ENCODE peak calls at places on chromosomes 5 and 9, in five cellular contexts. One of them, this sample, is unnamed.
A peak's percentile ranks its signal among the peaks of the same experiment; 100 is the strongest.

GRCh38 chr5:140780512-140780911 is 5.4 kb upstream of the PCDHA1 start:
- DNase-seq in type B pancreatic cell: no peak
- DNase-seq in endothelial cell: no peak
- DNase-seq in C1 segment of cervical spinal cord: no peak
- DNase-seq in activated T-cell treated with anti-CD3 and anti-CD28 coated beads for 1 hour: no peak
- DNase-seq in this sample: no peak

GRCh38 chr5:59090323-59090722 is 507.4 kb downstream of the RAB3C start:
- DNase-seq in type B pancreatic cell: no peak
- DNase-seq in C1 segment of cervical spinal cord: no peak
- DNase-seq in activated T-cell treated with anti-CD3 and anti-CD28 coated beads for 1 hour: no peak
- DNase-seq in endothelial cell: no peak
- DNase-seq in this sample: no peak

GRCh38 chr9:14079440-14079839 is 234.5 kb downstream of the NFIB start:
- DNase-seq in activated T-cell treated with anti-CD3 and anti-CD28 coated beads for 1 hour: no peak
- DNase-seq in endothelial cell: no peak
- DNase-seq in C1 segment of cervical spinal cord: no peak
- DNase-seq in type B pancreatic cell: no peak
- DNase-seq in this sample: no peak

GRCh38 chr5:173868096-173868879 is 19.9 kb upstream of the CPEB4 start:
- DNase-seq in endothelial cell: no peak
- DNase-seq in activated T-cell treated with anti-CD3 and anti-CD28 coated beads for 1 hour: no peak
- DNase-seq in C1 segment of cervical spinal cord: no peak
- DNase-seq in type B pancreatic cell: no peak
- DNase-seq in this sample: no peak

GRCh38 chr9:130950039-130950311 is 10.9 kb upstream of the FIBCD1 start:
- DNase-seq in type B pancreatic cell: no peak
- DNase-seq in activated T-cell treated with anti-CD3 and anti-CD28 coated beads for 1 hour: no peak
- DNase-seq in C1 segment of cervical spinal cord: no peak
- DNase-seq in endothelial cell: no peak
- DNase-seq in this sample: no peak

GRCh38 chr9:89178162-89179120 is at the start of gene SHC3:
- DNase-seq in endothelial cell: peak; percentile 26
- DNase-seq in C1 segment of cervical spinal cord: no peak
- DNase-seq in type B pancreatic cell: no peak
- DNase-seq in activated T-cell treated with anti-CD3 and anti-CD28 coated beads for 1 hour: no peak
- DNase-seq in this sample: peak; percentile 70

GRCh38 chr5:100777680-100778281 is 125.3 kb downstream of the ST8SIA4 start:
- DNase-seq in activated T-cell treated with anti-CD3 and anti-CD28 coated beads for 1 hour: no peak
- DNase-seq in type B pancreatic cell: no peak
- DNase-seq in C1 segment of cervical spinal cord: no peak
- DNase-seq in endothelial cell: no peak
- DNase-seq in this sample: no peak

GRCh38 chr5:171520300-171521170 is 101.1 kb downstream of the FGF18 start:
- DNase-seq in type B pancreatic cell: no peak
- DNase-seq in endothelial cell: peak; percentile 46
- DNase-seq in C1 segment of cervical spinal cord: no peak
- DNase-seq in activated T-cell treated with anti-CD3 and anti-CD28 coated beads for 1 hour: no peak
- DNase-seq in this sample: peak; percentile 33

GRCh38 chr9:126403451-126403850 is 76.8 kb downstream of the MVB12B start:
- DNase-seq in endothelial cell: no peak
- DNase-seq in C1 segment of cervical spinal cord: no peak
- DNase-seq in type B pancreatic cell: no peak
- DNase-seq in activated T-cell treated with anti-CD3 and anti-CD28 coated beads for 1 hour: no peak
- DNase-seq in this sample: no peak

GRCh38 chr5:133941456-133942196 is 26.8 kb downstream of the C5orf15 start:
- DNase-seq in endothelial cell: no peak
- DNase-seq in activated T-cell treated with anti-CD3 and anti-CD28 coated beads for 1 hour: no peak
- DNase-seq in C1 segment of cervical spinal cord: no peak
- DNase-seq in type B pancreatic cell: no peak
- DNase-seq in this sample: no peak

GRCh38 chr9:97806721-97807120 is 46.3 kb upstream of the FOXE1 start:
- DNase-seq in type B pancreatic cell: no peak
- DNase-seq in C1 segment of cervical spinal cord: no peak
- DNase-seq in endothelial cell: no peak
- DNase-seq in activated T-cell treated with anti-CD3 and anti-CD28 coated beads for 1 hour: no peak
- DNase-seq in this sample: no peak

GRCh38 chr5:113003763-113004162 is 27.2 kb downstream of the DCP2 start:
- DNase-seq in type B pancreatic cell: no peak
- DNase-seq in C1 segment of cervical spinal cord: no peak
- DNase-seq in activated T-cell treated with anti-CD3 and anti-CD28 coated beads for 1 hour: no peak
- DNase-seq in endothelial cell: no peak
- DNase-seq in this sample: no peak

GRCh38 chr9:132973713-132974112 is 4.8 kb upstream of the GFI1B start:
- DNase-seq in endothelial cell: no peak
- DNase-seq in type B pancreatic cell: no peak
- DNase-seq in activated T-cell treated with anti-CD3 and anti-CD28 coated beads for 1 hour: no peak
- DNase-seq in C1 segment of cervical spinal cord: no peak
- DNase-seq in this sample: peak; percentile 62

GRCh38 chr9:109176386-109176785 is 9.3 kb upstream of the FRRS1L start:
- DNase-seq in activated T-cell treated with anti-CD3 and anti-CD28 coated beads for 1 hour: no peak
- DNase-seq in C1 segment of cervical spinal cord: no peak
- DNase-seq in type B pancreatic cell: no peak
- DNase-seq in endothelial cell: no peak
- DNase-seq in this sample: no peak

GRCh38 chr5:146291421-146292074 is 47.1 kb upstream of the POU4F3 start:
- DNase-seq in type B pancreatic cell: no peak
- DNase-seq in endothelial cell: peak; percentile 21
- DNase-seq in C1 segment of cervical spinal cord: no peak
- DNase-seq in activated T-cell treated with anti-CD3 and anti-CD28 coated beads for 1 hour: no peak
- DNase-seq in this sample: peak; percentile 56

GRCh38 chr5:1285883-1286291 is 9.0 kb downstream of the TERT start:
- DNase-seq in activated T-cell treated with anti-CD3 and anti-CD28 coated beads for 1 hour: no peak
- DNase-seq in C1 segment of cervical spinal cord: no peak
- DNase-seq in type B pancreatic cell: peak; percentile 67
- DNase-seq in endothelial cell: no peak
- DNase-seq in this sample: no peak

GRCh38 chr5:14983666-14984441 is 112.3 kb upstream of the ANKH start:
- DNase-seq in C1 segment of cervical spinal cord: no peak
- DNase-seq in activated T-cell treated with anti-CD3 and anti-CD28 coated beads for 1 hour: peak; percentile 4
- DNase-seq in type B pancreatic cell: no peak
- DNase-seq in endothelial cell: no peak
- DNase-seq in this sample: no peak

GRCh38 chr5:108753331-108753730 is 5.6 kb downstream of the FER start:
- DNase-seq in C1 segment of cervical spinal cord: no peak
- DNase-seq in endothelial cell: no peak
- DNase-seq in activated T-cell treated with anti-CD3 and anti-CD28 coated beads for 1 hour: no peak
- DNase-seq in type B pancreatic cell: no peak
- DNase-seq in this sample: no peak

GRCh38 chr5:126865299-126865698 is 88.4 kb downstream of the LMNB1 start:
- DNase-seq in C1 segment of cervical spinal cord: no peak
- DNase-seq in endothelial cell: no peak
- DNase-seq in activated T-cell treated with anti-CD3 and anti-CD28 coated beads for 1 hour: no peak
- DNase-seq in type B pancreatic cell: no peak
- DNase-seq in this sample: no peak

GRCh38 chr9:105245720-105246161 is 1.3 kb downstream of the SLC44A1 start:
- DNase-seq in C1 segment of cervical spinal cord: no peak
- DNase-seq in type B pancreatic cell: no peak
- DNase-seq in activated T-cell treated with anti-CD3 and anti-CD28 coated beads for 1 hour: no peak
- DNase-seq in endothelial cell: no peak
- DNase-seq in this sample: no peak

GRCh38 chr5:74248576-74248975 is 392.0 kb downstream of the ENC1 start:
- DNase-seq in C1 segment of cervical spinal cord: no peak
- DNase-seq in type B pancreatic cell: no peak
- DNase-seq in endothelial cell: no peak
- DNase-seq in activated T-cell treated with anti-CD3 and anti-CD28 coated beads for 1 hour: no peak
- DNase-seq in this sample: no peak

GRCh38 chr5:2017540-2018389 is 135.0 kb upstream of the IRX4 start:
- DNase-seq in endothelial cell: peak; percentile 58
- DNase-seq in type B pancreatic cell: no peak
- DNase-seq in activated T-cell treated with anti-CD3 and anti-CD28 coated beads for 1 hour: peak; percentile 9
- DNase-seq in C1 segment of cervical spinal cord: no peak
- DNase-seq in this sample: peak; percentile 42

GRCh38 chr5:99004960-99005359 is 76.2 kb upstream of the CHD1 start:
- DNase-seq in endothelial cell: no peak
- DNase-seq in type B pancreatic cell: no peak
- DNase-seq in activated T-cell treated with anti-CD3 and anti-CD28 coated beads for 1 hour: no peak
- DNase-seq in C1 segment of cervical spinal cord: no peak
- DNase-seq in this sample: no peak

GRCh38 chr9:13960011-13960765 is 353.8 kb downstream of the NFIB start:
- DNase-seq in endothelial cell: no peak
- DNase-seq in type B pancreatic cell: no peak
- DNase-seq in activated T-cell treated with anti-CD3 and anti-CD28 coated beads for 1 hour: no peak
- DNase-seq in C1 segment of cervical spinal cord: no peak
- DNase-seq in this sample: no peak

GRCh38 chr9:10008101-10008799 is 604.6 kb downstream of the PTPRD start:
- DNase-seq in activated T-cell treated with anti-CD3 and anti-CD28 coated beads for 1 hour: no peak
- DNase-seq in C1 segment of cervical spinal cord: no peak
- DNase-seq in type B pancreatic cell: no peak
- DNase-seq in endothelial cell: no peak
- DNase-seq in this sample: no peak

GRCh38 chr9:114008667-114009410 is 69.3 kb downstream of the AMBP start:
- DNase-seq in endothelial cell: no peak
- DNase-seq in type B pancreatic cell: peak; percentile 47
- DNase-seq in C1 segment of cervical spinal cord: no peak
- DNase-seq in activated T-cell treated with anti-CD3 and anti-CD28 coated beads for 1 hour: no peak
- DNase-seq in this sample: no peak

GRCh38 chr5:9063615-9064245 is 482.1 kb downstream of the SEMA5A start:
- DNase-seq in activated T-cell treated with anti-CD3 and anti-CD28 coated beads for 1 hour: no peak
- DNase-seq in type B pancreatic cell: no peak
- DNase-seq in endothelial cell: no peak
- DNase-seq in C1 segment of cervical spinal cord: no peak
- DNase-seq in this sample: no peak

GRCh38 chr9:93098236-93098946 is 2.4 kb downstream of the CARD19 start:
- DNase-seq in activated T-cell treated with anti-CD3 and anti-CD28 coated beads for 1 hour: no peak
- DNase-seq in endothelial cell: no peak
- DNase-seq in type B pancreatic cell: no peak
- DNase-seq in C1 segment of cervical spinal cord: peak; percentile 28
- DNase-seq in this sample: peak; percentile 58

GRCh38 chr5:94691947-94692346 is 73.5 kb downstream of the SLF1 start:
- DNase-seq in endothelial cell: peak; percentile 15
- DNase-seq in activated T-cell treated with anti-CD3 and anti-CD28 coated beads for 1 hour: no peak
- DNase-seq in C1 segment of cervical spinal cord: no peak
- DNase-seq in type B pancreatic cell: no peak
- DNase-seq in this sample: peak; percentile 20

GRCh38 chr5:62460578-62460983 is 48.0 kb downstream of the IPO11 start:
- DNase-seq in activated T-cell treated with anti-CD3 and anti-CD28 coated beads for 1 hour: no peak
- DNase-seq in type B pancreatic cell: no peak
- DNase-seq in C1 segment of cervical spinal cord: no peak
- DNase-seq in endothelial cell: no peak
- DNase-seq in this sample: peak; percentile 41

GRCh38 chr9:69535911-69536310 is 136.3 kb downstream of the APBA1 start:
- DNase-seq in endothelial cell: no peak
- DNase-seq in type B pancreatic cell: no peak
- DNase-seq in activated T-cell treated with anti-CD3 and anti-CD28 coated beads for 1 hour: no peak
- DNase-seq in C1 segment of cervical spinal cord: no peak
- DNase-seq in this sample: no peak

GRCh38 chr5:139228201-139228796 is 30.1 kb upstream of the SIL1 start:
- DNase-seq in activated T-cell treated with anti-CD3 and anti-CD28 coated beads for 1 hour: no peak
- DNase-seq in endothelial cell: no peak
- DNase-seq in type B pancreatic cell: no peak
- DNase-seq in C1 segment of cervical spinal cord: no peak
- DNase-seq in this sample: no peak

GRCh38 chr5:179887802-179888201 is 19.9 kb downstream of the TBC1D9B start:
- DNase-seq in activated T-cell treated with anti-CD3 and anti-CD28 coated beads for 1 hour: no peak
- DNase-seq in C1 segment of cervical spinal cord: no peak
- DNase-seq in type B pancreatic cell: no peak
- DNase-seq in endothelial cell: no peak
- DNase-seq in this sample: no peak

GRCh38 chr5:36575367-36575781 is 31.0 kb upstream of the SLC1A3 start:
- DNase-seq in type B pancreatic cell: no peak
- DNase-seq in activated T-cell treated with anti-CD3 and anti-CD28 coated beads for 1 hour: no peak
- DNase-seq in C1 segment of cervical spinal cord: no peak
- DNase-seq in endothelial cell: no peak
- DNase-seq in this sample: no peak

GRCh38 chr5:97543158-97543557 is 360.1 kb upstream of the RIOK2 start:
- DNase-seq in type B pancreatic cell: no peak
- DNase-seq in activated T-cell treated with anti-CD3 and anti-CD28 coated beads for 1 hour: no peak
- DNase-seq in C1 segment of cervical spinal cord: no peak
- DNase-seq in endothelial cell: no peak
- DNase-seq in this sample: no peak

GRCh38 chr5:13350754-13351153 is 593.7 kb downstream of the DNAH5 start:
- DNase-seq in C1 segment of cervical spinal cord: no peak
- DNase-seq in endothelial cell: no peak
- DNase-seq in type B pancreatic cell: no peak
- DNase-seq in activated T-cell treated with anti-CD3 and anti-CD28 coated beads for 1 hour: no peak
- DNase-seq in this sample: no peak

GRCh38 chr9:33850267-33850629 is 33.3 kb downstream of the UBE2R2 start:
- DNase-seq in type B pancreatic cell: no peak
- DNase-seq in activated T-cell treated with anti-CD3 and anti-CD28 coated beads for 1 hour: no peak
- DNase-seq in endothelial cell: no peak
- DNase-seq in C1 segment of cervical spinal cord: no peak
- DNase-seq in this sample: no peak

GRCh38 chr9:133158695-133159094 is 5.0 kb downstream of the GBGT1 start:
- DNase-seq in type B pancreatic cell: no peak
- DNase-seq in endothelial cell: no peak
- DNase-seq in activated T-cell treated with anti-CD3 and anti-CD28 coated beads for 1 hour: no peak
- DNase-seq in C1 segment of cervical spinal cord: no peak
- DNase-seq in this sample: no peak

This sample was measured in SK-N-SH.